ENCODE peak calls at places on chromosomes 12 and 14, in nine cellular contexts. N is brain microvascular endothelial cell; C is Calu3; T is lower lobe of right lung; B is RWPE1; H is kidney; F is adrenal gland; V is WTC11; W is CD8-positive, alpha-beta T cell. J is an unnamed sample.

GRCh38 chr12:5713599-5714001 is 231.5 kb downstream of the ANO2 start:
- DNase-seq in W (no peak), C (no peak), B (no peak), N (no peak), F (no peak), T (no peak), V (no peak), H (no peak), J (no peak)

GRCh38 chr12:76764856-76765255 is 941 bp downstream of the ZDHHC17 start:
- DNase-seq in W (no peak), T (no peak), C (no peak), N (peak), B (peak), H (no peak), V (no peak), F (no peak), J (peak)

GRCh38 chr12:13208533-13209278 is 12.2 kb downstream of the EMP1 start:
- DNase-seq in H (no peak), F (peak), B (no peak), T (no peak), N (no peak), C (no peak), V (no peak), W (no peak), J (peak)

GRCh38 chr14:91303091-91303923 is 58.8 kb upstream of the GPR68 start:
- DNase-seq in C (peak), H (no peak), T (peak), W (peak), F (peak), N (no peak), B (peak), V (peak), J (peak)

GRCh38 chr14:41285193-41285748 is 321.4 kb upstream of the LRFN5 start:
- DNase-seq in C (no peak), N (peak), F (peak), T (no peak), V (peak), H (no peak), B (peak), W (no peak), J (peak)

GRCh38 chr12:26124491-26125450 is at the start of gene BHLHE41:
- DNase-seq in W (no peak), C (peak), F (peak), V (peak), N (peak), B (peak), T (peak), H (peak), J (no peak)

GRCh38 chr12:46454981-46455380 is 82.4 kb upstream of the SLC38A2 start:
- DNase-seq in N (no peak), V (no peak), W (no peak), T (no peak), H (no peak), C (no peak), F (no peak), B (no peak), J (no peak)

GRCh38 chr12:81542065-81542464 is 217.1 kb downstream of the PPFIA2 start:
- DNase-seq in T (no peak), H (no peak), C (no peak), B (no peak), V (no peak), F (no peak), N (no peak), W (no peak), J (no peak)

GRCh38 chr12:82176016-82176415 is 182.2 kb downstream of the CCDC59 start:
- DNase-seq in W (no peak), H (no peak), C (no peak), V (no peak), N (peak), T (no peak), B (no peak), F (no peak), J (no peak)

GRCh38 chr14:61564623-61565091 is 130.7 kb upstream of the HIF1A start:
- DNase-seq in N (peak), F (peak), C (peak), W (no peak), H (no peak), B (peak), T (no peak), V (no peak), J (peak)

GRCh38 chr12:14578646-14579045 is 11.0 kb upstream of the PLBD1 start:
- DNase-seq in W (no peak), B (no peak), V (no peak), F (no peak), N (no peak), C (no peak), H (no peak), T (no peak), J (no peak)

GRCh38 chr12:112131686-112132085 is 6.3 kb downstream of the TRAFD1 start:
- DNase-seq in F (no peak), V (no peak), C (no peak), N (no peak), B (no peak), W (no peak), H (no peak), T (no peak), J (no peak)

DNA sequence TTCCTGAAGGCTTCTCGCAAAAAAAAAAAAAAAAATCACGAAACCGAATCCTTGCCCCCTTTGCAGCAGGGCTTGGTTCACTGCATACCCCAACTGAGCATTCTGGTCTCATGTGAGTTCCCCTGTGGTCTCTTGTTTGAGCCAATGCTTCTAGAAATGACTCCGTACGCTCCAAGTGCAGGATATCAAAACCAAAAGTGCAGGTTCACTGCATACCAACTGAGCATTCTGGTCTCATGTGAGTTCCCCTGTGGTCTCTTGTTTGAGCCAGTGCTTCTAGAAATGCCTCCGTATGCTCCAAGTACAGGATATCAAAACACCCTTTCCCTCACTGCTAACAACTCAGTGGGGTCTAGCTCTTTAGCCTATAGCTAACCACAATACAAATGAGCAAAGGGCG is 206.2 kb upstream of the NOS1 start:
- DNase-seq in H (no peak), V (no peak), C (no peak), B (no peak), F (no peak), N (no peak), W (no peak), T (no peak), J (no peak)
- TF ChIP-seq CTCF in H (no peak), V (no peak), C (no peak), B (no peak), F (no peak), N (no peak), W (no peak), T (no peak), J (no peak)

DNA sequence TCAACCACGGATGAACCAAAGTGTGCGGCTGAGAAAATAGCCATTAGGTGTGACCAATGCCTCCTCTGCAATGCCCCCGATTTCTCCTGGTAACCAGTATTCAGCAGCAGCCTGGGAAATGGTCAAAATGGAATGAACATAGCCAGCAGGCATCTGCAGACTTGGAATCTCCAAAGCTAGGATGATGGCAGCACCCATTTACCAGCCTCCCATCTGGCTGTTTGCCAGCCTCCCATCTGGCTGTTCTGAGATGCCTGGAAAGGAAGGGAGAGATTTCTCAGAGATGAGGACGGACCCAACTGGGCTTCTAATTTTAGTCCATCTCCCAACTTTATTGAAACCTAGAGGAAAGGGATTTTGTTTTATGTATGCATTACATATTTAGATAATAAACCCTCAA is 16.2 kb downstream of the CLMN start:
- DNase-seq in B (no peak), H (no peak), F (no peak), N (no peak), V (no peak), C (no peak), W (no peak), T (no peak), J (no peak)
- TF ChIP-seq CTCF in B (no peak), H (no peak), F (no peak), N (no peak), V (no peak), C (no peak), W (no peak), T (no peak), J (no peak)

GRCh38 chr12:9636807-9637206 is 29.1 kb upstream of the KLRB1 start:
- DNase-seq in V (peak), N (no peak), C (no peak), F (no peak), H (no peak), T (no peak), W (no peak), B (no peak), J (no peak)
- TF ChIP-seq CTCF in V (no peak), N (peak), C (no peak), F (no peak), H (no peak), T (no peak), W (no peak), B (no peak), J (no peak)

DNA sequence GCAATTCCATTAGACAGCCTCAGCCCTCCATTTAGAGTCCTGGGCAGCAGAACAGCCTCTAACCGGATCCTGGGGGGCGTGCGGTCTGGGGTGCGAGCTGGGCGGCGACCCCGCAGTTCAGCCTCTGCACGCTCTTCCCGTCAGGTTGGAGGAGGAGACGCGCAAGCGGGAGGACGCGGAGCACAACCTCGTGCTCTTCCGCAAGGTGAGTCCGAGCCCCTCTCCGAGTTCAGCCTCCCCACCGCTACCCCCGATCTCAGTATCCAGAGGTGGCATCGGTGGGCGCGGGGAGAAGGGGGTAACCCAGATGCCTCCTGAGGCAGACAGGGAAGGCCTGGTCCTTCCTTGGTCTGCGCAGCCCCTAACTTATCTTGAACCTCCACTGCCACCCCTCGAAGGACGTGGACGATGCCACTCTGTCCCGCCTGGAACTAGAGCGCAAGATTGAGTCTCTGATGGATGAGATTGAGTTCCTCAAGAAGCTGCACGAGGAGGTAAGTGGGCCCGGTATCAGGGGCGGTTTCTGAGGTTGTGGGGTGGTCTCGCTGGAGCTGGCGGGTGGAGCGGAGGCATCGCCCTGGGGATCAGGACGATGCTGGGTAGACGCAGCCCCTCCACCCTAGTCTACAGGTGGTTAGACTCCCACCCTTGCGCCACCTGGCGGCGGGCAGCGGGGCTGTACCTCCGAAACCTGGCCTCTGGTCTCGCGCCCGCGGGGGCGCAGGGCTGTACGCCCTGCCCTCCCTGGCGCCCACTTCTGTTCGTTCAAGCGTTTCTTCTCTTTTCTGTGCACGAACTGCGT is 1.3 kb downstream of the PRPH start:
- DNase-seq in H (peak), B (peak), C (peak), T (peak), F (peak), W (peak), V (peak), N (no peak), J (peak)
- TF ChIP-seq CTCF in H (peak), B (peak), C (peak), T (peak), F (peak), W (peak), V (peak), N (peak), J (peak)

GRCh38 chr12:54571166-54571856 is 17.1 kb downstream of the PPP1R1A start:
- DNase-seq in F (no peak), C (no peak), W (no peak), T (no peak), H (no peak), B (no peak), V (peak), N (no peak), J (no peak)
- TF ChIP-seq CTCF in F (no peak), C (no peak), W (no peak), T (no peak), H (no peak), B (no peak), V (no peak), N (no peak), J (no peak)

GRCh38 chr12:119802472-119802871 is 74.6 kb downstream of the CIT start:
- DNase-seq in W (no peak), V (no peak), H (no peak), F (peak), T (no peak), B (no peak), N (no peak), C (no peak), J (no peak)
- TF ChIP-seq CTCF in W (no peak), V (no peak), H (no peak), F (no peak), T (no peak), B (no peak), N (no peak), C (no peak), J (no peak)

GRCh38 chr14:73272393-73272792 is 35.1 kb downstream of the PAPLN start:
- DNase-seq in B (no peak), C (no peak), F (no peak), N (no peak), T (no peak), W (no peak), H (no peak), V (no peak), J (no peak)
- TF ChIP-seq CTCF in B (no peak), C (no peak), F (no peak), N (no peak), T (no peak), W (no peak), H (no peak), V (no peak), J (no peak)

GRCh38 chr12:101168000-101168399 is 42.0 kb downstream of the SLC5A8 start:
- DNase-seq in T (no peak), B (no peak), C (no peak), N (no peak), W (no peak), F (no peak), H (no peak), V (no peak), J (no peak)

GRCh38 chr12:101174576-101174975 is 35.5 kb downstream of the SLC5A8 start:
- DNase-seq in H (no peak), B (no peak), F (no peak), C (no peak), N (no peak), V (no peak), W (no peak), T (no peak), J (no peak)

GRCh38 chr12:101173197-101173749 is 36.8 kb downstream of the SLC5A8 start:
- DNase-seq in F (no peak), N (no peak), C (no peak), B (no peak), T (no peak), W (no peak), H (no peak), V (no peak), J (no peak)

GRCh38 chr12:101166866-101167265 is 43.2 kb downstream of the SLC5A8 start:
- DNase-seq in C (no peak), F (no peak), V (no peak), H (no peak), T (no peak), B (no peak), W (no peak), N (no peak), J (no peak)

DNA sequence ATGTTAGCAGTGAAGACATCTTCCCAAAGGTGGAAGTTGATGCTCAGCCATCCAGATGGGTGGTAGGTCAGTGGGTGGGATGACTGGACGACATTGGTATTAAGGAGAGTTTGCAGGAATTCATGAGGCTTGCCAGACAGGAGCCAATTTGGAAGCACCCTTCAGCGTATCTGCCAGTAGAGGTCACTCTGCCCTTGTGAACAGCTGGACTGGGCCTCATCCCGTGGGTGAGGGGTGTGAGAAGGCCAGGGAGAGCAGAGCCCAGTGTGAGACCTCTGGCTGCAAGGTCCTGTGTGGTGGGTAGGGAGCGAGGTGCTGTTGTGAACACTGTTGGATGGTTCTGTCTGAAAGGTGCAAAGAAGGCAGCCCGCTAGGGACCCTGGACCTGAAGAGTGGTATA is 37.7 kb downstream of the SLC5A8 start:
- DNase-seq in T (no peak), F (no peak), C (no peak), W (no peak), N (no peak), H (no peak), B (no peak), V (peak), J (peak)
- TF ChIP-seq CTCF in T (peak), F (no peak), C (no peak), W (no peak), N (peak), H (peak), B (no peak), V (peak), J (no peak)